ENCODE peak calls at places on chromosomes 7 and 10, in six cellular contexts. L is H1, Y is A549, I is WTC11, Z is HepG2, T is K562. M is an unnamed sample.
A peak's percentile ranks its signal among the peaks of the same experiment; 100 is the strongest.

GRCh38 chr10:67261300-67261797 is 335.5 kb downstream of the LRRTM3 start:
- DNase-seq in L (no peak), Y (no peak), I (no peak), Z (no peak), T (no peak), M (no peak)

GRCh38 chr7:145978769-145979168 is 137.8 kb upstream of the CNTNAP2 start:
- DNase-seq in L (no peak), Y (no peak), I (no peak), Z (no peak), T (no peak), M (no peak)

GRCh38 chr7:1965579-1966294 is 267.0 kb downstream of the MAD1L1 start:
- DNase-seq in L (no peak), Y (no peak), I (no peak), Z (no peak), T (no peak), M (no peak)

GRCh38 chr10:119246862-119247549 is 39.6 kb downstream of the GRK5 start:
- DNase-seq in L (no peak), Y (no peak), I (no peak), Z (no peak), T (no peak), M (peak; percentile 90)

GRCh38 chr7:116298055-116298454 is 87.7 kb downstream of the TES start:
- DNase-seq in L (no peak), Y (no peak), I (no peak), Z (no peak), T (no peak), M (no peak)

GRCh38 chr10:35574924-35575352 is 30.2 kb upstream of the GJD4 start:
- DNase-seq in L (peak; percentile 61), Y (no peak), I (peak; percentile 55), Z (no peak), T (peak; percentile 16), M (peak; percentile 85)

GRCh38 chr10:3397231-3397630 is 224.6 kb upstream of the PITRM1 start:
- DNase-seq in L (no peak), Y (peak; percentile 10), I (no peak), Z (no peak), T (no peak), M (no peak)

GRCh38 chr7:3240826-3241430 is 60.1 kb upstream of the SDK1 start:
- DNase-seq in L (no peak), Y (no peak), I (no peak), Z (no peak), T (no peak), M (no peak)

GRCh38 chr7:69599211-69599878 is 1.1 kb downstream of the AUTS2 start:
- DNase-seq in L (peak; percentile 73), Y (peak; percentile 20), I (peak; percentile 50), Z (no peak), T (no peak), M (no peak)

GRCh38 chr7:134431805-134432204 is 27.1 kb downstream of the AKR1B1 start:
- DNase-seq in L (no peak), Y (no peak), I (no peak), Z (peak; percentile 15), T (no peak), M (no peak)

GRCh38 chr7:32163141-32163806 is 93.1 kb upstream of the PDE1C start:
- DNase-seq in L (no peak), Y (peak; percentile 54), I (no peak), Z (no peak), T (peak; percentile 42), M (peak; percentile 94)

GRCh38 chr10:118569241-118569881 is 26.1 kb downstream of the PRLHR start:
- DNase-seq in L (no peak), Y (no peak), I (no peak), Z (no peak), T (no peak), M (no peak)

GRCh38 chr10:1292611-1293021 is 236.4 kb downstream of the WDR37 start:
- DNase-seq in L (peak; percentile 52), Y (no peak), I (no peak), Z (no peak), T (no peak), M (no peak)

GRCh38 chr10:75363431-75363830 is 38.1 kb downstream of the ZNF503 start:
- DNase-seq in L (no peak), Y (no peak), I (no peak), Z (no peak), T (no peak), M (no peak)

GRCh38 chr10:110458583-110458920 is 39.2 kb upstream of the DUSP5 start:
- DNase-seq in L (no peak), Y (no peak), I (no peak), Z (no peak), T (no peak), M (peak; percentile 27)

GRCh38 chr7:131620673-131621609 is 64.5 kb upstream of the PODXL start:
- DNase-seq in L (no peak), Y (no peak), I (no peak), Z (no peak), T (no peak), M (peak; percentile 54)

GRCh38 chr10:77111611-77112550 is 525.7 kb downstream of the KCNMA1 start:
- DNase-seq in L (peak; percentile 56), Y (peak; percentile 76), I (no peak), Z (peak; percentile 60), T (peak; percentile 58), M (peak; percentile 82)

GRCh38 chr10:21247592-21247991 is 277.9 kb downstream of the SKIDA1 start:
- DNase-seq in L (no peak), Y (no peak), I (no peak), Z (no peak), T (no peak), M (no peak)

GRCh38 chr10:104329754-104330153 is 8.5 kb downstream of the ITPRIP start:
- DNase-seq in L (no peak), Y (no peak), I (no peak), Z (no peak), T (no peak), M (no peak)

GRCh38 chr10:97332586-97333350 is 1.8 kb downstream of the FRAT2 start:
- DNase-seq in L (no peak), Y (no peak), I (peak; percentile 34), Z (peak; percentile 77), T (peak; percentile 77), M (peak; percentile 82)

GRCh38 chr10:110556993-110557601 is 10.4 kb upstream of the SMC3 start:
- DNase-seq in L (peak; percentile 70), Y (peak; percentile 74), I (peak; percentile 71), Z (peak; percentile 24), T (peak; percentile 75), M (peak; percentile 44)

GRCh38 chr7:110775046-110775445 is 315.9 kb upstream of the LRRN3 start:
- DNase-seq in L (no peak), Y (no peak), I (no peak), Z (no peak), T (no peak), M (no peak)

GRCh38 chr7:88614736-88615135 is 144.8 kb upstream of the ZNF804B start:
- DNase-seq in L (no peak), Y (no peak), I (no peak), Z (no peak), T (no peak), M (no peak)

DNA sequence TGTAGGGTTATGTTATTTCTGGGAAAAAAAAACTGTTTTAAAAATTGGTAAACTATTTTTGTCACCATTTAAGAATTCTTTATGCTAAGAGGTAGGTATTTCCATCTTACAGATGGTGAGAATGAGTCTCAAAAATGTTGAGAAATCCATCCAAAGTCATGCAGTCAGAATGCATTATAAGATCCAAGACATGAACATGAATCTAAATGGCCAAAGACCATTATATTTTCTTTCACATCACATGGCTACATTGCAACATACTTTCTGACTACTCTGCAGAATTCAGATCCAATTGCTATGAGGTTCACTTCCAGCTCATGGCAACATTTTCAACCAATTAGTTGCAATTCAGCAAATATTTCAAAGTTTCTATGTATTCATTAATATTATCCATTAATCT is 181.2 kb downstream of the TWIST1 start:
- DNase-seq in L (no peak), Y (no peak), I (no peak), Z (no peak), T (no peak), M (no peak)
- TF ChIP-seq JUN in L (no peak), Y (no peak), I (no peak), Z (no peak), T (no peak), M (no peak)

DNA sequence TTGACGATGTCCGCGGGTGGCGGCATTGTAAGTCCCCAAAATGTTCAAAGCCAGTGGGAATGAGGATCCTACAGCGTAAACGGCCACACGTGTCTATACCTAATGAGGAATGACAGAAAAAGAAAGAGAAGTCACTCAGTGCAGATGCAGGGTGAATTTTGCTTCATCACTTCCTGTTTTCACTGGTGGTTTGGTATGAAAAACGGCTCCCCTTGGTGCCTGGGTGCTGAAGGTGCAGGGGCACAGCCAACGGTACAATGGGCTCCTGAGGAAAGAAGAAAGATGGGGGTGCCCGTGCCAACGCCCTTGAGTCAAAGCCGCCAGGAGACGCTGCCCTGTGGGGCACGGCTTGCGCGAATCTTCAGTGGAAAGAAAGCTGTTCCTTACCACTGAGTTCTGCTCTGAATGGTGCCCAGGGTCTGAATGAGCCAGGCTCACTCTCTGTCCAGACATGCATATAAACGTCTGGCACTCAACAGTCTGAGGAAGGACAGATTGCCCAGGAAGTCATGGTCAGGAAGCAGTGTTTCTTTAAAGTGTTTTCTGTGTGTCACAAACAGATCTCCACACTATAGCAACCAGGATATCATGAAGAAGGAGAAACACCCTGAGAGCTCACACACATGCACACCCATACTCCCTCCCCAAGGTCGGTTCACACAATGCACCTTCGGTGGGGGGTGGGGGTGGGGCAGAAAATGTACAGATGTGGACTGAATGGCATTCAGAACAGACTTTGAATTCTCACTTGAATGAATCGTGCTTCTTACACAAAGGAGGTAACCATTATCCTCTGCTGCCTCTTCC is 105.8 kb downstream of the ELMO1 start:
- DNase-seq in L (no peak), Y (no peak), I (no peak), Z (no peak), T (peak; percentile 38), M (peak; percentile 37)
- TF ChIP-seq JUN in L (no peak), Y (no peak), I (no peak), Z (no peak), T (no peak), M (no peak)

DNA sequence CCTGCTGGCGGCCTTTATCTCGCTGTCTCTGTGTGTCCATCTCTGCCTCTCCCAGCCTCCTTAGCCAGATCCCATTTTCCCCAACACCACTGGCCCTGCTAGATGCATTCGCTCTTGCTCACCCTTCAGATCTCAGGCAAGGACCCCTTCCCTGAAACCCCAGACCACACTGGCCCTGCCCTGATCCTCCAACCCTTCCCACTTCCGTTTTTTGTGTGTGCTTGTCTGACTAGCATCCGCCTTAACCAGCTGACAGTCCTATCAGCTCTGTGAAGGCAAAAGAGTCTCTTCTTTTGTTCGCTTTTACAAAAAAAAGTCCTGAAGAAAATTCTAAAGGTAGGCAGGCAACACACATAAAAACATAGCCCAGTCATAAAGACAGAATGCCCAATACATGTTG is 28.7 kb downstream of the CHST15 start:
- DNase-seq in L (no peak), Y (no peak), I (no peak), Z (no peak), T (peak; percentile 2), M (no peak)
- TF ChIP-seq JUN in L (no peak), Y (no peak), I (no peak), Z (no peak), T (no peak), M (no peak)

DNA sequence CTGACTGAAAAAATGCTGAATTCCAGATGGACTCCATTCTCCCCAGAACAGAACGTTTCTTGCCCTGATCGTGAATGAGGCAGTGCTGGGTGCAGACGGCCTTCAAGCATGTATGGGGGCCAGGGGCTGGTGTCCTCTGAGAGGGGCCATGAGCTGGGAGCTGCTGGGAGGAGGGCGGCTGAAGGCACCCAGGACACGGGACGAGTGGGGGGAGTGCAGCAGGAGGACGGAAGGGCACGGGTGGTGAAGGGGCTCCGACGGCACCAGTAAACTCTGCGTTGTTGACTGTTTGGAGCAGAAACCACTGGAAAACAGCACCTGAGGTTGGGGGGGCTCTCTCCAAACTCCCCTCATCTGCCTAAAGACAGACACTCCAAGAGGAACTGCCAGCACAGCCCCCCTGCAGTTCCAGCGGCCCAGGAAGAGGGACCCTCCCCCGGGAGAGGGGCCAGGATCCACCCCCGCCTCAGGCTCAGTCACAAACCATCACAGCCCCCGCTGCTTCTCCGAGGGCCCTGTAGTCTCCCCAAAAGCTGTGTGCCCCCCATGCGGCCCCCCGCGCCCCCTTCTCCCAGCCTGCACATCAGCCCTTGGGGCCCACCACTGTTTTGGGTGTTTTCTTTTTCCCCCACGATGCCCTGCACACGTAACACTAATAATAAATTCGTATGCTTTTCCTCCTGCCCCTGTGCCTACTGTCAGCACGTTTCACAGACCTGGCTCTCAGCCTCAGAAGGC is 55.5 kb downstream of the DPYSL4 start:
- DNase-seq in L (no peak), Y (no peak), I (no peak), Z (no peak), T (no peak), M (no peak)
- TF ChIP-seq JUN in L (no peak), Y (no peak), I (no peak), Z (no peak), T (no peak), M (no peak)